ENCODE peak calls at places on chromosomes 12 and 14, in six cellular contexts. I is IMR-90, T is HCT116, X is SK-N-SH, M is cardiac muscle cell, C is stomach. B is an unnamed sample.
A peak's percentile ranks its signal among the peaks of the same experiment; 100 is the strongest.

GRCh38 chr12:108360487-108360886 is 21.4 kb upstream of the CMKLR1 start:
- DNase-seq in I (no peak), T (no peak), X (no peak), M (no peak), C (no peak), B (no peak)

GRCh38 chr12:49951411-49952105 is 1.0 kb downstream of the AQP2 start:
- DNase-seq in I (no peak), T (no peak), X (no peak), M (no peak), C (no peak), B (peak; percentile 41)

GRCh38 chr14:94344389-94344788 is 21.3 kb upstream of the SERPINA6 start:
- DNase-seq in I (no peak), T (no peak), X (no peak), M (no peak), C (no peak), B (no peak)

GRCh38 chr12:70885952-70886351 is 34.6 kb downstream of the PTPRR start:
- DNase-seq in I (no peak), T (no peak), X (no peak), M (no peak), C (no peak), B (no peak)

GRCh38 chr14:34363733-34364134 is 98.3 kb downstream of the SPTSSA start:
- DNase-seq in I (no peak), T (no peak), X (no peak), M (no peak), C (no peak), B (no peak)

GRCh38 chr14:77799863-77800730 is at the start of gene ADCK1:
- DNase-seq in I (peak; percentile 68), T (peak; percentile 60), X (peak; percentile 90), M (peak; percentile 92), C (peak; percentile 90), B (peak; percentile 95)

GRCh38 chr14:104931771-104932675 is 7.3 kb downstream of the PLD4 start:
- DNase-seq in I (no peak), T (no peak), X (no peak), M (peak; percentile 47), C (no peak), B (peak; percentile 79)

GRCh38 chr14:33675415-33676130 is 275.3 kb downstream of the EGLN3 start:
- DNase-seq in I (no peak), T (no peak), X (no peak), M (no peak), C (no peak), B (no peak)

GRCh38 chr14:71322660-71323250 is 415.5 kb downstream of the PCNX1 start:
- DNase-seq in I (peak; percentile 67), T (no peak), X (peak; percentile 24), M (peak; percentile 37), C (no peak), B (no peak)

DNA sequence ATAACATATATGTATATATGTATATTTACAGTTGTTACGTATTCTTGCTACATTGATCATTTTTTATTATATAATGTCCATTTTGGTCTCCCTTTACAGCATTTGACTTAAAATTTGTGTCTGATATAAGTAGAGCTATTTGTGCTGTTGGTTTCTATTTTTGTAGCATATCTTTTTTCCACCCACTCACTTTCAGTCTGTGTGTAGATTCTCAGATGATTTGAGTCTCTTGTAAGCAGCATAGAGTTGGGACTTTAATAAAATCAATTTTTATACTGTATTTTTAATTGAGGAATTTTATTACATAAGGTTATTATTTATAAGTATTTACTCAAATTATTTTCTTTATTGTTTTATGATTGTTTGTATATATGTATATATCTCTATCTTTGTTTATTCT is 1293.7 kb downstream of the TMEM121 start:
- DNase-seq in I (no peak), T (no peak), X (no peak), M (no peak), C (no peak), B (no peak)
- H3K9me3 ChIP-seq in I (peaks cover 9% of the 10 kb centered on the region), T (no peaks in the 10 kb centered on the region), X (no peaks in the 10 kb centered on the region), M (no peaks in the 10 kb centered on the region), C (no peaks in the 10 kb centered on the region), B (no peaks in the 10 kb centered on the region)

DNA sequence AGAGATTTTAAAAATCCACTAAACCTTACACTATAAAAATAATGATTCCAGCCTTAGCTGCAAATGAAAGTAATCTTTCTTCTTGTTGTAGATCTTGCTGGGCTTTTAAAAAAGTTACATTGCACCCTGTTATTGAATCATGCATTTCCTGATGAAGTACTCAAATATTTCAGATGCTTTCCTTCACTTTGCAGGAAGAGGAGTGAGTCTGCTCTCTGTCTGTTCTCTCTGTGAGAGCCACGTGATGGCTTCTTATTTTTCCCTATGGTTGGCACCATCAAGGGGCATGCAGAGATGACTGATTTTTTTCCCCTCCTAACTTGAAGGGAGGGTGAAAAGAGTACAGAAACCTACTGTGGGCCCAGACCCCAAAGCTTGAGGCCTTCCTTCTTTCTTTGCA is 262.7 kb downstream of the ATP23 start:
- DNase-seq in I (peak; percentile 4), T (no peak), X (no peak), M (no peak), C (no peak), B (no peak)
- H3K27ac ChIP-seq in I (no peak overlapping the region), T (no peak overlapping the region), X (no peak overlapping the region), M (no peak overlapping the region), C (no peak overlapping the region), B (no peak overlapping the region)

DNA sequence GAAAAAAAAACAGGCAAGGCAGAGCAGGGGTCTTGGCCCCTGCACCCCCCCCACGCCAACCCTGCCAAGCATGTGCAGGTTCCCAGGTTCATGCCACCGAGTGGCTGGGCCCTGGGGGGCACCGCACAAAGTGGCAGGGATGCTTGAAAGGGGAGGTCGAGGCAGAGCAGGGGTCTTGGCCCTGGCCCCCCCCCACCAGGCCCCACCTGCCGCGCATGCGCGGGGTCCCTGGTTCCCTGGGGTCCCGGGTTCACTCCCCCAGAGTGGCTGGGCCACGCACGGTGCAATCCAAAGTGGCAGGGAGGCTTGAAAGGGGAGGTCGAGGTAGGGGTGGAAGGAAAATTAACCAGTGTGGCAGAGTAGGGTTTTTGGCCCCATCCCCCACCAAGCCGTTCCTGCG is 312.2 kb downstream of the ALG10 start:
- DNase-seq in I (no peak), T (no peak), X (no peak), M (no peak), C (no peak), B (no peak)
- H3K9me3 ChIP-seq in I (peaks cover 58% of the 10 kb centered on the region), T (no peaks in the 10 kb centered on the region), X (no peaks in the 10 kb centered on the region), M (no peaks in the 10 kb centered on the region), C (peaks cover 100% of the 10 kb centered on the region), B (no peaks in the 10 kb centered on the region)

DNA sequence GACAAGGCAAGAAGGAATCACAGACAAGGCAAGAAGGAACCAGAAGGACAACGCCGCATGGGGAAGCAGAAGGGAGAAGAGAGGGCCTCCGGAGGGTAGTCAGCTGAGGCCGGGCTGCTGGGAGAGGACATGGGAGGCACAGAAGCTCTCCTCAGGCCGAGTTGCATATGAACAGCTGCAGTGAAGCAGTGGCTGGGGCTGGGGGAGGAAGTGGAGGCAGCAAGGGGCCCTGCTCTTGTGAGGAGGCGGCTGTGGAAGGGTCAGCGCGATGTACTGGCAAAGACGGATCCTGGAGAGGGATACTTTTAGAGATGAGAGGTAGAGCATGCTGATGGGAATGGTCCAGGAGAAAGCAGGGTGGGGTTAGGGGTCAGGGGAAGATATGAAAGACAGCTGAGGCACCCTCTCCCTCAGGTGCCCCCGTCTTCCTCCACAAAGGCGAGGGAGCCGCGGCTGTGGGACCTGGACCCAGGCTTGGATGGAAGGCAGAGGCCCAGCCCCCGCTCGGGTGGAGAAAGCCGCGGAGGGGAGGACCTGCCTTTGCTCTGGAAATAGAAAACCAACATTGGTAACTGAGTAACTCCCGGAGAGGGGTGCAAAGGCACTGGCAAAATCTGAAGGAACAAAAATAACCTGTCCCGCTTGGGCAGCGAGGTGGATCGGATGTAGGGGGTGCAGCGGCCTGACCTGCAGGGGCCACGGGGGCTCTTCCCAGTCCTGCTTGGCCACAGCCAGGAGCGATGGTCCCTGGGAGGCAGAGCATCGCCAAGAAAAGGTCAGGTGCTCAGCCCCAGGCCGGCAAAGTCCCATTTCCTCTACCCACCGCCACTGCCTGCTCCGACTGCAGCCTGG is 21.7 kb upstream of the TMEM106C start:
- DNase-seq in I (no peak), T (no peak), X (no peak), M (no peak), C (no peak), B (no peak)
- H3K27ac ChIP-seq in I (no peak overlapping the region), T (no peak overlapping the region), X (no peak overlapping the region), M (no peak overlapping the region), C (no peak overlapping the region), B (peak overlapping the region; percentile 79)

DNA sequence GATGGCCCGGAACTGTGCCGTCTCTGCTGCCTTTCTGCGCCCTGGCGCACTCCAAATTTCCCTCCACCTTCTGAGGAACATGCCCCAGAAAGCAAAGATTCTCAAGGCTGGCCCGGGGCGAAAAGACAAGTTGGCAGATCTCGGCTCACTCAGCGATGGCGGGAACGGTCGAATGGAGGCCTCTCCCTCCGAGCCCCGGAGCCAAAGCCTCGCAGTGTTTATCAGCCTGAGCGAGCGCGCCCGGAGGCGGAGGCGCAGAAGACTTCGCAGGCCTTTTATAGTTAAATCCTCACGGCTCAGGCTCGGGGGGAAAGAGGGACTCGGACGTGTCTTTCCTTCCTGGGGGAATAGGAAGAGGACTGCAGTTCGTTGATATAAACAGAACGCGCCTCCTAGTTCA is 5.5 kb downstream of the TBX5 start:
- DNase-seq in I (peak; percentile 57), T (no peak), X (no peak), M (no peak), C (no peak), B (no peak)
- H3K9me3 ChIP-seq in I (no peaks in the 10 kb centered on the region), T (no peaks in the 10 kb centered on the region), X (no peaks in the 10 kb centered on the region), M (no peaks in the 10 kb centered on the region), C (no peaks in the 10 kb centered on the region), B (no peaks in the 10 kb centered on the region)

B was measured in kidney.